ENCODE peak calls at places on chromosomes 1 and 21, in ten cellular contexts. One of them, this sample, is unnamed.

GRCh38 chr1:21524220-21524619 is 15.0 kb downstream of the ALPL start:
- DNase-seq in tibial artery: no peak
- DNase-seq in RWPE2: no peak
- DNase-seq in brain microvascular endothelial cell: no peak
- DNase-seq in hepatocyte: no peak
- DNase-seq in astrocyte of the spinal cord: no peak
- DNase-seq in Peyer's patch: no peak
- DNase-seq in lower lobe of right lung: no peak
- DNase-seq in suprapubic skin: no peak
- DNase-seq in fibroblast of mammary gland: no peak
- DNase-seq in this sample: no peak

GRCh38 chr1:45569962-45570581 is 13.8 kb upstream of the NASP start:
- DNase-seq in RWPE2: no peak
- DNase-seq in lower lobe of right lung: peak; percentile 61
- DNase-seq in Peyer's patch: peak; percentile 62
- DNase-seq in tibial artery: peak; percentile 55
- DNase-seq in brain microvascular endothelial cell: peak; percentile 68
- DNase-seq in astrocyte of the spinal cord: peak; percentile 73
- DNase-seq in suprapubic skin: peak; percentile 86
- DNase-seq in hepatocyte: peak; percentile 74
- DNase-seq in fibroblast of mammary gland: peak; percentile 84
- DNase-seq in this sample: peak; percentile 64

GRCh38 chr1:110197905-110198629 is 12.0 kb upstream of the KCNC4 start:
- DNase-seq in astrocyte of the spinal cord: no peak
- DNase-seq in hepatocyte: no peak
- DNase-seq in suprapubic skin: no peak
- DNase-seq in brain microvascular endothelial cell: no peak
- DNase-seq in Peyer's patch: no peak
- DNase-seq in RWPE2: no peak
- DNase-seq in lower lobe of right lung: no peak
- DNase-seq in tibial artery: no peak
- DNase-seq in fibroblast of mammary gland: no peak
- DNase-seq in this sample: no peak

GRCh38 chr1:174358786-174359453 is 88.8 kb upstream of the GPR52 start:
- DNase-seq in hepatocyte: no peak
- DNase-seq in lower lobe of right lung: no peak
- DNase-seq in Peyer's patch: no peak
- DNase-seq in fibroblast of mammary gland: no peak
- DNase-seq in astrocyte of the spinal cord: peak; percentile 2
- DNase-seq in suprapubic skin: no peak
- DNase-seq in tibial artery: no peak
- DNase-seq in RWPE2: no peak
- DNase-seq in brain microvascular endothelial cell: no peak
- DNase-seq in this sample: no peak

GRCh38 chr1:27634166-27634981 is 611 bp downstream of the FGR start:
- DNase-seq in suprapubic skin: no peak
- DNase-seq in fibroblast of mammary gland: no peak
- DNase-seq in lower lobe of right lung: peak; percentile 74
- DNase-seq in hepatocyte: peak; percentile 36
- DNase-seq in astrocyte of the spinal cord: no peak
- DNase-seq in RWPE2: no peak
- DNase-seq in tibial artery: no peak
- DNase-seq in brain microvascular endothelial cell: no peak
- DNase-seq in Peyer's patch: peak; percentile 51
- DNase-seq in this sample: no peak

GRCh38 chr1:183764981-183765380 is 39.9 kb upstream of the RGL1 start:
- DNase-seq in astrocyte of the spinal cord: peak; percentile 22
- DNase-seq in hepatocyte: no peak
- DNase-seq in fibroblast of mammary gland: peak; percentile 45
- DNase-seq in brain microvascular endothelial cell: no peak
- DNase-seq in suprapubic skin: no peak
- DNase-seq in tibial artery: no peak
- DNase-seq in lower lobe of right lung: no peak
- DNase-seq in RWPE2: no peak
- DNase-seq in Peyer's patch: no peak
- DNase-seq in this sample: no peak

GRCh38 chr1:33385251-33385650 is 45.6 kb downstream of the PHC2 start:
- DNase-seq in RWPE2: no peak
- DNase-seq in brain microvascular endothelial cell: no peak
- DNase-seq in hepatocyte: no peak
- DNase-seq in tibial artery: no peak
- DNase-seq in Peyer's patch: no peak
- DNase-seq in fibroblast of mammary gland: no peak
- DNase-seq in suprapubic skin: no peak
- DNase-seq in astrocyte of the spinal cord: no peak
- DNase-seq in lower lobe of right lung: no peak
- DNase-seq in this sample: no peak

GRCh38 chr1:97647776-97648175 is 273.1 kb downstream of the DPYD start:
- DNase-seq in Peyer's patch: no peak
- DNase-seq in fibroblast of mammary gland: peak; percentile 82
- DNase-seq in RWPE2: no peak
- DNase-seq in suprapubic skin: no peak
- DNase-seq in brain microvascular endothelial cell: no peak
- DNase-seq in lower lobe of right lung: no peak
- DNase-seq in tibial artery: no peak
- DNase-seq in hepatocyte: no peak
- DNase-seq in astrocyte of the spinal cord: peak; percentile 66
- DNase-seq in this sample: peak; percentile 45

GRCh38 chr1:183685112-183685713 is 32.1 kb upstream of the APOBEC4 start:
- DNase-seq in lower lobe of right lung: no peak
- DNase-seq in astrocyte of the spinal cord: peak; percentile 65
- DNase-seq in RWPE2: no peak
- DNase-seq in suprapubic skin: no peak
- DNase-seq in tibial artery: no peak
- DNase-seq in hepatocyte: peak; percentile 77
- DNase-seq in brain microvascular endothelial cell: peak; percentile 56
- DNase-seq in Peyer's patch: peak; percentile 20
- DNase-seq in fibroblast of mammary gland: peak; percentile 64
- DNase-seq in this sample: peak; percentile 20

GRCh38 chr1:159817276-159818041 is 9.2 kb upstream of the SLAMF8 start:
- DNase-seq in lower lobe of right lung: no peak
- DNase-seq in suprapubic skin: no peak
- DNase-seq in Peyer's patch: no peak
- DNase-seq in fibroblast of mammary gland: peak; percentile 63
- DNase-seq in tibial artery: no peak
- DNase-seq in astrocyte of the spinal cord: peak; percentile 35
- DNase-seq in hepatocyte: peak; percentile 58
- DNase-seq in RWPE2: no peak
- DNase-seq in brain microvascular endothelial cell: peak; percentile 25
- DNase-seq in this sample: no peak

GRCh38 chr1:43536196-43536863 is 5.6 kb downstream of the PTPRF start:
- DNase-seq in suprapubic skin: no peak
- DNase-seq in brain microvascular endothelial cell: no peak
- DNase-seq in lower lobe of right lung: no peak
- DNase-seq in Peyer's patch: no peak
- DNase-seq in astrocyte of the spinal cord: no peak
- DNase-seq in RWPE2: no peak
- DNase-seq in tibial artery: no peak
- DNase-seq in fibroblast of mammary gland: no peak
- DNase-seq in hepatocyte: no peak
- DNase-seq in this sample: no peak

GRCh38 chr1:10755977-10756521 is 40.4 kb downstream of the CASZ1 start:
- DNase-seq in hepatocyte: peak; percentile 68
- DNase-seq in Peyer's patch: peak; percentile 24
- DNase-seq in lower lobe of right lung: peak; percentile 84
- DNase-seq in brain microvascular endothelial cell: no peak
- DNase-seq in fibroblast of mammary gland: peak; percentile 8
- DNase-seq in RWPE2: no peak
- DNase-seq in tibial artery: peak; percentile 42
- DNase-seq in astrocyte of the spinal cord: no peak
- DNase-seq in suprapubic skin: no peak
- DNase-seq in this sample: no peak

GRCh38 chr21:45294509-45295291 is 7.0 kb upstream of the POFUT2 start:
- DNase-seq in astrocyte of the spinal cord: peak; percentile 100
- DNase-seq in fibroblast of mammary gland: peak; percentile 99
- DNase-seq in hepatocyte: peak; percentile 92
- DNase-seq in RWPE2: no peak
- DNase-seq in tibial artery: peak; percentile 88
- DNase-seq in lower lobe of right lung: peak; percentile 64
- DNase-seq in Peyer's patch: peak; percentile 32
- DNase-seq in brain microvascular endothelial cell: peak; percentile 99
- DNase-seq in suprapubic skin: peak; percentile 87
- DNase-seq in this sample: peak; percentile 97

GRCh38 chr1:234980224-234980656 is 148.4 kb downstream of the TOMM20 start:
- DNase-seq in tibial artery: no peak
- DNase-seq in Peyer's patch: no peak
- DNase-seq in RWPE2: no peak
- DNase-seq in hepatocyte: no peak
- DNase-seq in brain microvascular endothelial cell: no peak
- DNase-seq in lower lobe of right lung: no peak
- DNase-seq in suprapubic skin: no peak
- DNase-seq in astrocyte of the spinal cord: no peak
- DNase-seq in fibroblast of mammary gland: no peak
- DNase-seq in this sample: no peak

GRCh38 chr1:234978397-234979291 is 150.0 kb downstream of the TOMM20 start:
- DNase-seq in astrocyte of the spinal cord: peak; percentile 85
- DNase-seq in lower lobe of right lung: peak; percentile 80
- DNase-seq in RWPE2: no peak
- DNase-seq in brain microvascular endothelial cell: peak; percentile 89
- DNase-seq in Peyer's patch: peak; percentile 86
- DNase-seq in hepatocyte: peak; percentile 78
- DNase-seq in tibial artery: peak; percentile 64
- DNase-seq in suprapubic skin: no peak
- DNase-seq in fibroblast of mammary gland: peak; percentile 96
- DNase-seq in this sample: no peak

GRCh38 chr1:234979316-234980223 is 149.1 kb downstream of the TOMM20 start:
- DNase-seq in lower lobe of right lung: no peak
- DNase-seq in astrocyte of the spinal cord: no peak
- DNase-seq in suprapubic skin: peak; percentile 78
- DNase-seq in brain microvascular endothelial cell: no peak
- DNase-seq in fibroblast of mammary gland: no peak
- DNase-seq in Peyer's patch: peak; percentile 47
- DNase-seq in tibial artery: no peak
- DNase-seq in RWPE2: no peak
- DNase-seq in hepatocyte: no peak
- DNase-seq in this sample: no peak

GRCh38 chr1:234981758-234982157 is 146.9 kb downstream of the TOMM20 start:
- DNase-seq in Peyer's patch: no peak
- DNase-seq in tibial artery: no peak
- DNase-seq in lower lobe of right lung: no peak
- DNase-seq in astrocyte of the spinal cord: no peak
- DNase-seq in brain microvascular endothelial cell: no peak
- DNase-seq in RWPE2: no peak
- DNase-seq in suprapubic skin: no peak
- DNase-seq in hepatocyte: no peak
- DNase-seq in fibroblast of mammary gland: no peak
- DNase-seq in this sample: no peak

GRCh38 chr1:234980657-234981396 is 147.8 kb downstream of the TOMM20 start:
- DNase-seq in tibial artery: peak; percentile 93
- DNase-seq in Peyer's patch: peak; percentile 72
- DNase-seq in hepatocyte: peak; percentile 66
- DNase-seq in fibroblast of mammary gland: peak; percentile 98
- DNase-seq in suprapubic skin: peak; percentile 94
- DNase-seq in brain microvascular endothelial cell: peak; percentile 96
- DNase-seq in astrocyte of the spinal cord: peak; percentile 97
- DNase-seq in RWPE2: peak; percentile 76
- DNase-seq in lower lobe of right lung: peak; percentile 86
- DNase-seq in this sample: peak; percentile 92
- TF ChIP-seq CTCF in tibial artery: no peak
- TF ChIP-seq CTCF in Peyer's patch: no peak
- TF ChIP-seq CTCF in hepatocyte: no peak
- TF ChIP-seq CTCF in fibroblast of mammary gland: no peak
- TF ChIP-seq CTCF in suprapubic skin: no peak
- TF ChIP-seq CTCF in brain microvascular endothelial cell: no peak
- TF ChIP-seq CTCF in astrocyte of the spinal cord: no peak
- TF ChIP-seq CTCF in RWPE2: no peak
- TF ChIP-seq CTCF in lower lobe of right lung: no peak
- TF ChIP-seq CTCF in this sample: no peak

GRCh38 chr1:90725341-90725960 is 8.3 kb upstream of the BARHL2 start:
- DNase-seq in RWPE2: no peak
- DNase-seq in hepatocyte: no peak
- DNase-seq in brain microvascular endothelial cell: no peak
- DNase-seq in suprapubic skin: peak; percentile 78
- DNase-seq in tibial artery: no peak
- DNase-seq in fibroblast of mammary gland: no peak
- DNase-seq in astrocyte of the spinal cord: no peak
- DNase-seq in Peyer's patch: no peak
- DNase-seq in lower lobe of right lung: no peak
- DNase-seq in this sample: no peak

GRCh38 chr1:90724926-90725325 is 7.8 kb upstream of the BARHL2 start:
- DNase-seq in suprapubic skin: no peak
- DNase-seq in brain microvascular endothelial cell: no peak
- DNase-seq in RWPE2: no peak
- DNase-seq in lower lobe of right lung: no peak
- DNase-seq in hepatocyte: no peak
- DNase-seq in astrocyte of the spinal cord: no peak
- DNase-seq in Peyer's patch: no peak
- DNase-seq in fibroblast of mammary gland: no peak
- DNase-seq in tibial artery: no peak
- DNase-seq in this sample: no peak

GRCh38 chr1:90724361-90724760 is 7.3 kb upstream of the BARHL2 start:
- DNase-seq in tibial artery: no peak
- DNase-seq in fibroblast of mammary gland: no peak
- DNase-seq in suprapubic skin: no peak
- DNase-seq in lower lobe of right lung: no peak
- DNase-seq in brain microvascular endothelial cell: no peak
- DNase-seq in RWPE2: no peak
- DNase-seq in hepatocyte: no peak
- DNase-seq in astrocyte of the spinal cord: no peak
- DNase-seq in Peyer's patch: no peak
- DNase-seq in this sample: no peak

GRCh38 chr1:90722874-90723273 is 5.8 kb upstream of the BARHL2 start:
- DNase-seq in brain microvascular endothelial cell: no peak
- DNase-seq in Peyer's patch: no peak
- DNase-seq in RWPE2: no peak
- DNase-seq in astrocyte of the spinal cord: no peak
- DNase-seq in lower lobe of right lung: no peak
- DNase-seq in fibroblast of mammary gland: no peak
- DNase-seq in suprapubic skin: no peak
- DNase-seq in hepatocyte: no peak
- DNase-seq in tibial artery: no peak
- DNase-seq in this sample: no peak

GRCh38 chr1:90723561-90724108 is 6.5 kb upstream of the BARHL2 start:
- DNase-seq in brain microvascular endothelial cell: no peak
- DNase-seq in suprapubic skin: no peak
- DNase-seq in astrocyte of the spinal cord: no peak
- DNase-seq in lower lobe of right lung: no peak
- DNase-seq in hepatocyte: no peak
- DNase-seq in Peyer's patch: no peak
- DNase-seq in fibroblast of mammary gland: no peak
- DNase-seq in RWPE2: no peak
- DNase-seq in tibial artery: no peak
- DNase-seq in this sample: no peak
- H3K4me3 ChIP-seq in brain microvascular endothelial cell: no peak overlapping the region
- H3K4me3 ChIP-seq in suprapubic skin: peak overlapping the region; percentile 43
- H3K4me3 ChIP-seq in astrocyte of the spinal cord: no peak overlapping the region
- H3K4me3 ChIP-seq in lower lobe of right lung: peak overlapping the region; percentile 42
- H3K4me3 ChIP-seq in hepatocyte: no peak overlapping the region
- H3K4me3 ChIP-seq in Peyer's patch: no peak overlapping the region
- H3K4me3 ChIP-seq in fibroblast of mammary gland: no peak overlapping the region
- H3K4me3 ChIP-seq in RWPE2: no peak overlapping the region
- H3K4me3 ChIP-seq in tibial artery: no peak overlapping the region
- H3K4me3 ChIP-seq in this sample: no peak overlapping the region

GRCh38 chr1:188958461-188959115 is 1519.1 kb downstream of the BRINP3 start:
- DNase-seq in RWPE2: no peak
- DNase-seq in fibroblast of mammary gland: no peak
- DNase-seq in hepatocyte: no peak
- DNase-seq in lower lobe of right lung: no peak
- DNase-seq in Peyer's patch: no peak
- DNase-seq in suprapubic skin: no peak
- DNase-seq in astrocyte of the spinal cord: peak; percentile 30
- DNase-seq in tibial artery: no peak
- DNase-seq in brain microvascular endothelial cell: no peak
- DNase-seq in this sample: no peak
- TF ChIP-seq CTCF in RWPE2: no peak
- TF ChIP-seq CTCF in fibroblast of mammary gland: no peak
- TF ChIP-seq CTCF in hepatocyte: no peak
- TF ChIP-seq CTCF in lower lobe of right lung: no peak
- TF ChIP-seq CTCF in Peyer's patch: no peak
- TF ChIP-seq CTCF in suprapubic skin: no peak
- TF ChIP-seq CTCF in astrocyte of the spinal cord: no peak
- TF ChIP-seq CTCF in tibial artery: no peak
- TF ChIP-seq CTCF in brain microvascular endothelial cell: no peak
- TF ChIP-seq CTCF in this sample: no peak

GRCh38 chr1:31815752-31816484 is at the start of gene SPOCD1:
- DNase-seq in lower lobe of right lung: peak; percentile 93
- DNase-seq in fibroblast of mammary gland: peak; percentile 84
- DNase-seq in suprapubic skin: peak; percentile 88
- DNase-seq in hepatocyte: peak; percentile 95
- DNase-seq in tibial artery: peak; percentile 75
- DNase-seq in astrocyte of the spinal cord: peak; percentile 71
- DNase-seq in RWPE2: no peak
- DNase-seq in brain microvascular endothelial cell: peak; percentile 82
- DNase-seq in Peyer's patch: peak; percentile 67
- DNase-seq in this sample: no peak
- H3K4me3 ChIP-seq in lower lobe of right lung: no peak within 1 kb of the TSS
- H3K4me3 ChIP-seq in fibroblast of mammary gland: peak within 1 kb of the TSS; percentile 34
- H3K4me3 ChIP-seq in suprapubic skin: no peak within 1 kb of the TSS
- H3K4me3 ChIP-seq in hepatocyte: no peak within 1 kb of the TSS
- H3K4me3 ChIP-seq in tibial artery: no peak within 1 kb of the TSS
- H3K4me3 ChIP-seq in astrocyte of the spinal cord: peak within 1 kb of the TSS; percentile 15
- H3K4me3 ChIP-seq in RWPE2: no peak within 1 kb of the TSS
- H3K4me3 ChIP-seq in brain microvascular endothelial cell: peak within 1 kb of the TSS; percentile 48
- H3K4me3 ChIP-seq in Peyer's patch: no peak within 1 kb of the TSS
- H3K4me3 ChIP-seq in this sample: no peak within 1 kb of the TSS